ENCODE peak calls at places on chromosomes 4 and X, in seven cellular contexts. One of them, this sample, is unnamed.

GRCh38 chr4:70705146-70705855 is 16.5 kb upstream of the RUFY3 start:
- DNase-seq in bronchial epithelial cell: peak; percentile 33
- DNase-seq in NCI-H748 treated with DMSO at 0.1 percent for 48 hours: peak; percentile 28
- DNase-seq in epithelial cell of proximal tubule: no peak
- DNase-seq in NCI-H345: peak; percentile 53
- DNase-seq in T-helper 2 cell: peak; percentile 53
- DNase-seq in NCI-H1092 treated with DMSO at 0.1 percent for 48 hours: peak; percentile 41
- DNase-seq in this sample: peak; percentile 70

GRCh38 chrX:10496345-10496965 is 123.9 kb downstream of the MID1 start:
- DNase-seq in bronchial epithelial cell: no peak
- DNase-seq in NCI-H748 treated with DMSO at 0.1 percent for 48 hours: no peak
- DNase-seq in epithelial cell of proximal tubule: no peak
- DNase-seq in NCI-H345: no peak
- DNase-seq in T-helper 2 cell: no peak
- DNase-seq in NCI-H1092 treated with DMSO at 0.1 percent for 48 hours: no peak
- DNase-seq in this sample: no peak

GRCh38 chr4:83208776-83209365 is 75.7 kb downstream of the COQ2 start:
- DNase-seq in bronchial epithelial cell: no peak
- DNase-seq in NCI-H748 treated with DMSO at 0.1 percent for 48 hours: no peak
- DNase-seq in epithelial cell of proximal tubule: no peak
- DNase-seq in NCI-H345: no peak
- DNase-seq in T-helper 2 cell: no peak
- DNase-seq in NCI-H1092 treated with DMSO at 0.1 percent for 48 hours: no peak
- DNase-seq in this sample: no peak

GRCh38 chr4:149280886-149281285 is 534.8 kb downstream of the IQCM start:
- DNase-seq in bronchial epithelial cell: no peak
- DNase-seq in NCI-H748 treated with DMSO at 0.1 percent for 48 hours: no peak
- DNase-seq in epithelial cell of proximal tubule: no peak
- DNase-seq in NCI-H345: no peak
- DNase-seq in T-helper 2 cell: no peak
- DNase-seq in NCI-H1092 treated with DMSO at 0.1 percent for 48 hours: no peak
- DNase-seq in this sample: no peak

GRCh38 chrX:106415276-106415895 is 196.4 kb upstream of the RADX start:
- DNase-seq in bronchial epithelial cell: peak; percentile 22
- DNase-seq in NCI-H748 treated with DMSO at 0.1 percent for 48 hours: peak; percentile 7
- DNase-seq in epithelial cell of proximal tubule: no peak
- DNase-seq in NCI-H345: no peak
- DNase-seq in T-helper 2 cell: no peak
- DNase-seq in NCI-H1092 treated with DMSO at 0.1 percent for 48 hours: peak; percentile 2
- DNase-seq in this sample: peak; percentile 1

GRCh38 chrX:44035576-44035975 is 62.4 kb upstream of the NDP start:
- DNase-seq in bronchial epithelial cell: no peak
- DNase-seq in NCI-H748 treated with DMSO at 0.1 percent for 48 hours: no peak
- DNase-seq in epithelial cell of proximal tubule: no peak
- DNase-seq in NCI-H345: no peak
- DNase-seq in T-helper 2 cell: no peak
- DNase-seq in NCI-H1092 treated with DMSO at 0.1 percent for 48 hours: no peak
- DNase-seq in this sample: no peak

GRCh38 chr4:187726485-187726884 is 269.1 kb upstream of the ZFP42 start:
- DNase-seq in bronchial epithelial cell: no peak
- DNase-seq in NCI-H748 treated with DMSO at 0.1 percent for 48 hours: no peak
- DNase-seq in epithelial cell of proximal tubule: no peak
- DNase-seq in NCI-H345: peak; percentile 54
- DNase-seq in T-helper 2 cell: no peak
- DNase-seq in NCI-H1092 treated with DMSO at 0.1 percent for 48 hours: peak; percentile 7
- DNase-seq in this sample: no peak

GRCh38 chrX:13579696-13580095 is 10.3 kb downstream of the EGFL6 start:
- DNase-seq in bronchial epithelial cell: no peak
- DNase-seq in NCI-H748 treated with DMSO at 0.1 percent for 48 hours: no peak
- DNase-seq in epithelial cell of proximal tubule: no peak
- DNase-seq in NCI-H345: no peak
- DNase-seq in T-helper 2 cell: no peak
- DNase-seq in NCI-H1092 treated with DMSO at 0.1 percent for 48 hours: no peak
- DNase-seq in this sample: no peak

GRCh38 chrX:10414872-10415703 is 205.3 kb downstream of the MID1 start:
- DNase-seq in bronchial epithelial cell: no peak
- DNase-seq in NCI-H748 treated with DMSO at 0.1 percent for 48 hours: no peak
- DNase-seq in epithelial cell of proximal tubule: no peak
- DNase-seq in NCI-H345: no peak
- DNase-seq in T-helper 2 cell: no peak
- DNase-seq in NCI-H1092 treated with DMSO at 0.1 percent for 48 hours: no peak
- DNase-seq in this sample: no peak

GRCh38 chr4:36285784-36286480 is 4.5 kb downstream of the DTHD1 start:
- DNase-seq in bronchial epithelial cell: peak; percentile 96
- DNase-seq in NCI-H748 treated with DMSO at 0.1 percent for 48 hours: no peak
- DNase-seq in epithelial cell of proximal tubule: no peak
- DNase-seq in NCI-H345: no peak
- DNase-seq in T-helper 2 cell: no peak
- DNase-seq in NCI-H1092 treated with DMSO at 0.1 percent for 48 hours: no peak
- DNase-seq in this sample: peak; percentile 17

GRCh38 chr4:1200425-1201035 is 28.1 kb upstream of the SPON2 start:
- DNase-seq in bronchial epithelial cell: no peak
- DNase-seq in NCI-H748 treated with DMSO at 0.1 percent for 48 hours: no peak
- DNase-seq in epithelial cell of proximal tubule: no peak
- DNase-seq in NCI-H345: no peak
- DNase-seq in T-helper 2 cell: peak; percentile 7
- DNase-seq in NCI-H1092 treated with DMSO at 0.1 percent for 48 hours: no peak
- DNase-seq in this sample: no peak

GRCh38 chr4:17635056-17635455 is 20.6 kb downstream of the MED28 start:
- DNase-seq in bronchial epithelial cell: no peak
- DNase-seq in NCI-H748 treated with DMSO at 0.1 percent for 48 hours: no peak
- DNase-seq in epithelial cell of proximal tubule: no peak
- DNase-seq in NCI-H345: no peak
- DNase-seq in T-helper 2 cell: no peak
- DNase-seq in NCI-H1092 treated with DMSO at 0.1 percent for 48 hours: no peak
- DNase-seq in this sample: no peak

GRCh38 chr4:148026022-148026421 is 294.1 kb downstream of the ARHGAP10 start:
- DNase-seq in bronchial epithelial cell: no peak
- DNase-seq in NCI-H748 treated with DMSO at 0.1 percent for 48 hours: no peak
- DNase-seq in epithelial cell of proximal tubule: no peak
- DNase-seq in NCI-H345: no peak
- DNase-seq in T-helper 2 cell: no peak
- DNase-seq in NCI-H1092 treated with DMSO at 0.1 percent for 48 hours: no peak
- DNase-seq in this sample: no peak

GRCh38 chr4:56302775-56303174 is 84.5 kb downstream of the AASDH start:
- DNase-seq in bronchial epithelial cell: no peak
- DNase-seq in NCI-H748 treated with DMSO at 0.1 percent for 48 hours: no peak
- DNase-seq in epithelial cell of proximal tubule: no peak
- DNase-seq in NCI-H345: no peak
- DNase-seq in T-helper 2 cell: no peak
- DNase-seq in NCI-H1092 treated with DMSO at 0.1 percent for 48 hours: no peak
- DNase-seq in this sample: no peak

GRCh38 chr4:144174401-144175067 is 34.0 kb upstream of the GYPA start:
- DNase-seq in bronchial epithelial cell: peak; percentile 66
- DNase-seq in NCI-H748 treated with DMSO at 0.1 percent for 48 hours: peak; percentile 4
- DNase-seq in epithelial cell of proximal tubule: no peak
- DNase-seq in NCI-H345: peak; percentile 35
- DNase-seq in T-helper 2 cell: no peak
- DNase-seq in NCI-H1092 treated with DMSO at 0.1 percent for 48 hours: peak; percentile 42
- DNase-seq in this sample: no peak

GRCh38 chr4:8497762-8498161 is 57.2 kb downstream of the TRMT44 start:
- DNase-seq in bronchial epithelial cell: no peak
- DNase-seq in NCI-H748 treated with DMSO at 0.1 percent for 48 hours: no peak
- DNase-seq in epithelial cell of proximal tubule: no peak
- DNase-seq in NCI-H345: no peak
- DNase-seq in T-helper 2 cell: no peak
- DNase-seq in NCI-H1092 treated with DMSO at 0.1 percent for 48 hours: no peak
- DNase-seq in this sample: no peak

GRCh38 chr4:11496313-11496956 is 67.7 kb upstream of the HS3ST1 start:
- DNase-seq in bronchial epithelial cell: peak; percentile 100
- DNase-seq in NCI-H748 treated with DMSO at 0.1 percent for 48 hours: no peak
- DNase-seq in epithelial cell of proximal tubule: no peak
- DNase-seq in NCI-H345: no peak
- DNase-seq in T-helper 2 cell: no peak
- DNase-seq in NCI-H1092 treated with DMSO at 0.1 percent for 48 hours: no peak
- DNase-seq in this sample: no peak

GRCh38 chr4:141056473-141056872 is 76.8 kb downstream of the RNF150 start:
- DNase-seq in bronchial epithelial cell: no peak
- DNase-seq in NCI-H748 treated with DMSO at 0.1 percent for 48 hours: no peak
- DNase-seq in epithelial cell of proximal tubule: no peak
- DNase-seq in NCI-H345: no peak
- DNase-seq in T-helper 2 cell: no peak
- DNase-seq in NCI-H1092 treated with DMSO at 0.1 percent for 48 hours: no peak
- DNase-seq in this sample: no peak

GRCh38 chrX:24081661-24082154 is 27.0 kb downstream of the EIF2S3 start:
- DNase-seq in bronchial epithelial cell: peak; percentile 56
- DNase-seq in NCI-H748 treated with DMSO at 0.1 percent for 48 hours: peak; percentile 20
- DNase-seq in epithelial cell of proximal tubule: no peak
- DNase-seq in NCI-H345: peak; percentile 60
- DNase-seq in T-helper 2 cell: no peak
- DNase-seq in NCI-H1092 treated with DMSO at 0.1 percent for 48 hours: peak; percentile 60
- DNase-seq in this sample: peak; percentile 41

GRCh38 chr4:105909699-105910340 is 14.5 kb downstream of the NPNT start:
- DNase-seq in bronchial epithelial cell: peak; percentile 94
- DNase-seq in NCI-H748 treated with DMSO at 0.1 percent for 48 hours: no peak
- DNase-seq in epithelial cell of proximal tubule: no peak
- DNase-seq in NCI-H345: peak; percentile 0
- DNase-seq in T-helper 2 cell: no peak
- DNase-seq in NCI-H1092 treated with DMSO at 0.1 percent for 48 hours: no peak
- DNase-seq in this sample: no peak